ENCODE peak calls at places on chromosomes 7 and 10, in four cellular contexts. One of them, this sample, is unnamed.

GRCh38 chr7:157024716-157025115 is 14.3 kb upstream of the MNX1 start:
- DNase-seq in HepG2: no peak
- DNase-seq in GM12878: no peak
- DNase-seq in K562: no peak
- DNase-seq in this sample: no peak

GRCh38 chr7:18901881-18902280 is 215.6 kb downstream of the TWIST1 start:
- DNase-seq in HepG2: no peak
- DNase-seq in GM12878: no peak
- DNase-seq in K562: no peak
- DNase-seq in this sample: no peak

GRCh38 chr10:62924344-62924748 is 108.2 kb upstream of the EGR2 start:
- DNase-seq in HepG2: no peak
- DNase-seq in GM12878: no peak
- DNase-seq in K562: no peak
- DNase-seq in this sample: no peak

GRCh38 chr7:106057204-106057961 is 54.7 kb downstream of the SYPL1 start:
- DNase-seq in HepG2: no peak
- DNase-seq in GM12878: no peak
- DNase-seq in K562: no peak
- DNase-seq in this sample: no peak

GRCh38 chr10:3588816-3589215 is 196.2 kb downstream of the KLF6 start:
- DNase-seq in HepG2: no peak
- DNase-seq in GM12878: no peak
- DNase-seq in K562: no peak
- DNase-seq in this sample: no peak

GRCh38 chr7:100349757-100350156 is 8.2 kb upstream of the PILRB start:
- DNase-seq in HepG2: no peak
- DNase-seq in GM12878: no peak
- DNase-seq in K562: no peak
- DNase-seq in this sample: no peak

GRCh38 chr7:30917216-30917893 is 5.7 kb downstream of the AQP1 start:
- DNase-seq in HepG2: no peak
- DNase-seq in GM12878: no peak
- DNase-seq in K562: no peak
- DNase-seq in this sample: no peak

GRCh38 chr7:25901658-25902057 is 250.3 kb upstream of the NFE2L3 start:
- DNase-seq in HepG2: no peak
- DNase-seq in GM12878: no peak
- DNase-seq in K562: no peak
- DNase-seq in this sample: no peak

GRCh38 chr10:13001041-13001886 is at the start of gene CCDC3:
- DNase-seq in HepG2: no peak
- DNase-seq in GM12878: no peak
- DNase-seq in K562: peak
- DNase-seq in this sample: peak

GRCh38 chr10:89644691-89644966 is 413 bp downstream of the PANK1 start:
- DNase-seq in HepG2: no peak
- DNase-seq in GM12878: no peak
- DNase-seq in K562: no peak
- DNase-seq in this sample: peak

GRCh38 chr10:48462482-48463020 is 142.3 kb downstream of the ARHGAP22 start:
- DNase-seq in HepG2: no peak
- DNase-seq in GM12878: no peak
- DNase-seq in K562: no peak
- DNase-seq in this sample: no peak

GRCh38 chr7:101553771-101554445 is 75.2 kb downstream of the MYL10 start:
- DNase-seq in HepG2: no peak
- DNase-seq in GM12878: no peak
- DNase-seq in K562: no peak
- DNase-seq in this sample: no peak

GRCh38 chr10:110566472-110567200 is 859 bp upstream of the SMC3 start:
- DNase-seq in HepG2: no peak
- DNase-seq in GM12878: no peak
- DNase-seq in K562: no peak
- DNase-seq in this sample: peak

GRCh38 chr7:97468491-97468890 is 263.4 kb upstream of the TAC1 start:
- DNase-seq in HepG2: no peak
- DNase-seq in GM12878: no peak
- DNase-seq in K562: no peak
- DNase-seq in this sample: no peak

GRCh38 chr7:49037348-49038210 is 113.2 kb downstream of the CDC14C start:
- DNase-seq in HepG2: no peak
- DNase-seq in GM12878: no peak
- DNase-seq in K562: no peak
- DNase-seq in this sample: no peak

GRCh38 chr7:80472491-80473200 is 39.2 kb downstream of the GNAT3 start:
- DNase-seq in HepG2: no peak
- DNase-seq in GM12878: no peak
- DNase-seq in K562: no peak
- DNase-seq in this sample: no peak

GRCh38 chr10:114262478-114262877 is 23.4 kb downstream of the VWA2 start:
- DNase-seq in HepG2: no peak
- DNase-seq in GM12878: no peak
- DNase-seq in K562: no peak
- DNase-seq in this sample: no peak
- TF ChIP-seq FOXM1 in HepG2: no peak
- TF ChIP-seq FOXM1 in GM12878: no peak
- TF ChIP-seq FOXM1 in K562: no peak
- TF ChIP-seq FOXM1 in this sample: no peak

GRCh38 chr10:130111848-130112180 is 1.2 kb upstream of the C10orf143 start:
- DNase-seq in HepG2: no peak
- DNase-seq in GM12878: no peak
- DNase-seq in K562: no peak
- DNase-seq in this sample: no peak
- TF ChIP-seq FOXK2 in HepG2: no peak
- TF ChIP-seq FOXK2 in GM12878: no peak
- TF ChIP-seq FOXK2 in K562: no peak
- TF ChIP-seq FOXK2 in this sample: no peak

GRCh38 chr7:149655784-149656183 is 117.6 kb downstream of the ZNF467 start:
- DNase-seq in HepG2: no peak
- DNase-seq in GM12878: no peak
- DNase-seq in K562: no peak
- DNase-seq in this sample: no peak

GRCh38 chr7:149654588-149654987 is 118.8 kb downstream of the ZNF467 start:
- DNase-seq in HepG2: no peak
- DNase-seq in GM12878: no peak
- DNase-seq in K562: no peak
- DNase-seq in this sample: no peak
- TF ChIP-seq FOXM1 in HepG2: no peak
- TF ChIP-seq FOXM1 in GM12878: no peak
- TF ChIP-seq FOXM1 in K562: no peak
- TF ChIP-seq FOXM1 in this sample: no peak

GRCh38 chr7:70178787-70179186 is 580.5 kb downstream of the AUTS2 start:
- DNase-seq in HepG2: no peak
- DNase-seq in GM12878: no peak
- DNase-seq in K562: no peak
- DNase-seq in this sample: no peak

GRCh38 chr7:70189261-70189660 is 591.0 kb downstream of the AUTS2 start:
- DNase-seq in HepG2: no peak
- DNase-seq in GM12878: no peak
- DNase-seq in K562: no peak
- DNase-seq in this sample: no peak

GRCh38 chr7:70178206-70178605 is 579.9 kb downstream of the AUTS2 start:
- DNase-seq in HepG2: no peak
- DNase-seq in GM12878: no peak
- DNase-seq in K562: no peak
- DNase-seq in this sample: no peak

GRCh38 chr7:70182516-70182915 is 584.2 kb downstream of the AUTS2 start:
- DNase-seq in HepG2: no peak
- DNase-seq in GM12878: no peak
- DNase-seq in K562: no peak
- DNase-seq in this sample: no peak

GRCh38 chr7:70183278-70183677 is 585.0 kb downstream of the AUTS2 start:
- DNase-seq in HepG2: no peak
- DNase-seq in GM12878: no peak
- DNase-seq in K562: no peak
- DNase-seq in this sample: peak
- TF ChIP-seq FOXK2 in HepG2: no peak
- TF ChIP-seq FOXK2 in GM12878: no peak
- TF ChIP-seq FOXK2 in K562: no peak
- TF ChIP-seq FOXK2 in this sample: no peak

GRCh38 chr7:129903935-129904334 is 48.8 kb downstream of the UBE2H start:
- DNase-seq in HepG2: no peak
- DNase-seq in GM12878: peak
- DNase-seq in K562: no peak
- DNase-seq in this sample: no peak

GRCh38 chr7:129908181-129908580 is 44.6 kb downstream of the UBE2H start:
- DNase-seq in HepG2: no peak
- DNase-seq in GM12878: no peak
- DNase-seq in K562: no peak
- DNase-seq in this sample: no peak

GRCh38 chr7:129907122-129907741 is 45.5 kb downstream of the UBE2H start:
- DNase-seq in HepG2: no peak
- DNase-seq in GM12878: no peak
- DNase-seq in K562: no peak
- DNase-seq in this sample: no peak

GRCh38 chr7:129909669-129910068 is 43.1 kb downstream of the UBE2H start:
- DNase-seq in HepG2: no peak
- DNase-seq in GM12878: no peak
- DNase-seq in K562: no peak
- DNase-seq in this sample: no peak

DNA sequence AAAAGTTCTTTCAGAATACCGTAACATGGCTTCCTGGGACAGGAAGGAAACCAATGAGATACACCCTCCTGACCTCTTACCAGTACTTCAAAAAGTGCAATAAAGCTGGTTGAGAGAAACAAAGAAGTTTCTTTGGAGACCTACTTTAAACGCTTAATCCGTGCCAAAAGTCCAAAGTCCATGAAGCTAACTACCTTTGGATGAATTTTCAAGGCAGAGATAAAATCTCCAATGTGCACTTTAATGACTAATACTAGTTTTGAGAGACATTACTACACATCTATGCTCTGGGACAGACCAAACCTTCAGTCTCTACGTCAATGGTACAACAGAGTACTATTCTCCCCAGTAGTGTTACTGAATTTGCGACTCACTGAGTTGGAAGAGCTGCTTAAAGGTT is 46.1 kb downstream of the UBE2H start:
- DNase-seq in HepG2: peak
- DNase-seq in GM12878: no peak
- DNase-seq in K562: no peak
- DNase-seq in this sample: no peak
- TF ChIP-seq FOXM1 in HepG2: no peak
- TF ChIP-seq FOXM1 in GM12878: no peak
- TF ChIP-seq FOXM1 in K562: no peak
- TF ChIP-seq FOXM1 in this sample: no peak

GRCh38 chr10:117652228-117653169 is 110.0 kb downstream of the EMX2 start:
- DNase-seq in HepG2: no peak
- DNase-seq in GM12878: no peak
- DNase-seq in K562: no peak
- DNase-seq in this sample: no peak

GRCh38 chr10:117653170-117653515 is 110.6 kb downstream of the EMX2 start:
- DNase-seq in HepG2: peak
- DNase-seq in GM12878: peak
- DNase-seq in K562: no peak
- DNase-seq in this sample: no peak

GRCh38 chr10:117651121-117651520 is 108.6 kb downstream of the EMX2 start:
- DNase-seq in HepG2: no peak
- DNase-seq in GM12878: no peak
- DNase-seq in K562: no peak
- DNase-seq in this sample: no peak

GRCh38 chr10:117646718-117647117 is 104.2 kb downstream of the EMX2 start:
- DNase-seq in HepG2: no peak
- DNase-seq in GM12878: no peak
- DNase-seq in K562: no peak
- DNase-seq in this sample: no peak

DNA sequence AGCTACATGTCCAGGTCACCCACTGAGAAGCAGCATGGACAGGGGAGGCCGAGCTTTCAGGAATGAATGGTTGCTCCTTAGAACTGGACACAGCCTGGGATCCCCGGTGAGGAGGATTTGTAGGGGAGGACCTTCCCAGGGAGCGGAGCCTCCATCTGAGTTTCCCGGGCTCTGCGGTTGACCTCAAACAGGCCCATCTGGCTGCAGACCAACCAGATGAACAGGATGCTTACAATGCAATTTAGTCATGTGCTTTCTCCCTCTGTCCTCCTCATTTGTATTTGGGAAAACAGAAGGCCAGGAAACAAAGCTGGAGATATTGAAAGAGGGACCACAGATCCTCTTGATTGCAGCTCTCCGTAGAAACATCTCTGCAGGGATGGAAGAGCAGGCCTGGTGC is 104.8 kb downstream of the EMX2 start:
- DNase-seq in HepG2: no peak
- DNase-seq in GM12878: no peak
- DNase-seq in K562: no peak
- DNase-seq in this sample: no peak
- TF ChIP-seq FOXK2 in HepG2: no peak
- TF ChIP-seq FOXK2 in GM12878: no peak
- TF ChIP-seq FOXK2 in K562: no peak
- TF ChIP-seq FOXK2 in this sample: no peak